ENCODE peak calls at places on chromosomes 7 and 10, in seven cellular contexts. V is uterus, U is BJ, S is bronchial epithelial cell, K is smooth muscle cell of the brain vasculature, E is IMR-90, A is HuH-7.5. D is an unnamed sample.
A peak's percentile ranks its signal among the peaks of the same experiment; 100 is the strongest.

GRCh38 chr7:36186359-36186758 is 33.3 kb downstream of the EEPD1 start:
- DNase-seq in V (no peak), U (no peak), S (no peak), K (no peak), E (peak; percentile 61), A (no peak), D (no peak)

GRCh38 chr7:7808156-7808555 is 89.7 kb upstream of the RPA3 start:
- DNase-seq in V (no peak), U (no peak), S (peak; percentile 81), K (peak; percentile 46), E (peak; percentile 87), A (no peak), D (no peak)

GRCh38 chr7:24877790-24878311 is 102.1 kb downstream of the OSBPL3 start:
- DNase-seq in V (no peak), U (no peak), S (no peak), K (no peak), E (peak; percentile 42), A (no peak), D (no peak)

GRCh38 chr7:44977304-44977858 is 1.4 kb downstream of the MYO1G start:
- DNase-seq in V (no peak), U (no peak), S (peak; percentile 27), K (no peak), E (no peak), A (no peak), D (no peak)

GRCh38 chr10:120451968-120452367 is 5.1 kb upstream of the PLPP4 start:
- DNase-seq in V (no peak), U (no peak), S (no peak), K (no peak), E (no peak), A (no peak), D (no peak)

GRCh38 chr10:101230185-101230917 is 1.1 kb upstream of the LBX1 start:
- DNase-seq in V (no peak), U (no peak), S (no peak), K (no peak), E (no peak), A (peak; percentile 87), D (no peak)

GRCh38 chr10:112771733-112772132 is 178.3 kb upstream of the TCF7L2 start:
- DNase-seq in V (no peak), U (no peak), S (no peak), K (no peak), E (no peak), A (no peak), D (no peak)

GRCh38 chr10:22133640-22134624 is 83.9 kb downstream of the EBLN1 start:
- DNase-seq in V (no peak), U (no peak), S (no peak), K (no peak), E (no peak), A (no peak), D (no peak)

GRCh38 chr10:43208147-43209063 is 58.5 kb downstream of the RASGEF1A start:
- DNase-seq in V (peak; percentile 13), U (no peak), S (no peak), K (no peak), E (no peak), A (no peak), D (no peak)

GRCh38 chr7:2271273-2272026 is 29.4 kb downstream of the NUDT1 start:
- DNase-seq in V (no peak), U (no peak), S (no peak), K (no peak), E (no peak), A (no peak), D (no peak)

GRCh38 chr10:64365663-64366062 is 844.5 kb downstream of the REEP3 start:
- DNase-seq in V (no peak), U (no peak), S (no peak), K (no peak), E (no peak), A (no peak), D (no peak)

GRCh38 chr10:61187601-61188000 is 243.6 kb upstream of the RHOBTB1 start:
- DNase-seq in V (no peak), U (no peak), S (no peak), K (no peak), E (no peak), A (no peak), D (no peak)